ENCODE peak calls at places on chromosomes 12 and 14, in six cellular contexts. Q is esophagus squamous epithelium; A is RWPE1; K is prostate gland; Y is CD4-positive, alpha-beta T cell; N is right cardiac atrium. G is an unnamed sample.

GRCh38 chr14:25552826-25553225 is 502.9 kb upstream of the STXBP6 start:
- DNase-seq in K (no peak), N (no peak), Y (no peak), Q (no peak), A (no peak), G (no peak)

GRCh38 chr12:26298785-26299621 is 103.6 kb downstream of the SSPN start:
- DNase-seq in N (no peak), A (peak), Y (no peak), K (no peak), Q (no peak), G (no peak)

GRCh38 chr14:56422703-56423213 is 156.8 kb upstream of the TMEM260 start:
- DNase-seq in Q (no peak), N (peak), Y (no peak), A (peak), K (peak), G (peak)

GRCh38 chr14:94458558-94459200 is 6.1 kb upstream of the SERPINA11 start:
- DNase-seq in K (no peak), Y (no peak), Q (no peak), A (no peak), N (no peak), G (no peak)

GRCh38 chr14:95545769-95546168 is 10.9 kb downstream of the GLRX5 start:
- DNase-seq in Q (no peak), A (peak), Y (no peak), K (no peak), N (no peak), G (peak)

GRCh38 chr12:48004039-48004940 is at the start of gene COL2A1:
- DNase-seq in K (no peak), A (peak), Y (no peak), Q (no peak), N (no peak), G (no peak)

GRCh38 chr12:570949-571794 is 92.1 kb downstream of the NINJ2 start:
- DNase-seq in Q (no peak), Y (no peak), A (peak), K (peak), N (peak), G (peak)

GRCh38 chr12:132218915-132219314 is 74.7 kb downstream of the NOC4L start:
- DNase-seq in A (no peak), Q (no peak), Y (peak), N (no peak), K (no peak), G (no peak)

GRCh38 chr14:101198398-101199027 is 295.0 kb upstream of the RTL1 start:
- DNase-seq in N (peak), A (no peak), Y (no peak), K (no peak), Q (no peak), G (no peak)

GRCh38 chr12:4648099-4648498 is 752 bp downstream of the AKAP3 start:
- DNase-seq in Y (no peak), A (no peak), Q (no peak), N (no peak), K (no peak), G (no peak)

DNA sequence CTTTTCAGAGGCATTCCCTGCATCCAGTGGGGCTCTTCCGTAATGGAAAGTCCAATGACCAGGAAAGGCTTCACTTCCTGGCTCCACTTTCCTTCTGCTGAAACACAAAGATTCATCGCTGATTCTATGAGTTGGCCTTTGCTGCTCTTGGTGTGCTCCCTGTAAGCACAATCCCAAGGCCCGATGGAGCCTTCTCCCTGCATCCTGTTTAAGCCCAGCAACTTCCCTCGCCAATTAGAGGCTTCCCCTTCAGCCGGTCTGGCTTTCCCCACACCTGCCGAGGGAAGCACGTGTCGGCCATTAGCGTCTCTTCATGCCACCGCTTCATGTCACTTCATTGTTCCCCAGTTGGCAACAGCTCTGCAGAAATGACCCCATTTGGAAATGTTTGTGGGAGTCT is 693.9 kb downstream of the MED13L start:
- DNase-seq in N (peak), Y (no peak), Q (no peak), K (no peak), A (no peak), G (no peak)
- H3K27ac ChIP-seq in N (no peak), Y (no peak), Q (no peak), K (no peak), A (no peak), G (no peak)

DNA sequence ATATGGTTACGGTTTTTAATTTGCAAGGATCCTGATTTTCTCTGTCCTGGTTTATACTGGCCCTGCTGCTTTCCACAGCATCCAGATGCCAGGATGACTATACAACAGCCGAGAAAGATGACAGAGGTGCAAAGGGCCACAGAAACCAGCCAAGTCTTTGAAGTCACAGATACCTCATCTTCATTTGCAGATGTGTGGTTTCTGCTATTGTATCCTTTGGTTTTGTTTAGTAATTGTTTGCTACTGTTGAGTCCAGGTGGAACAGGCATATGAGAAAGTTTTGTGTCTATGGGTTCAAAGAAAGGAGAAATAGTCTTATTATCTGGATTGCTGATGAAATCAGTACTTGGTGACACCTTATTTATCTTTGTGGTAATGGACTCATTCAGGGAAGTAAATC is 17.3 kb upstream of the KLHL42 start:
- DNase-seq in N (no peak), Q (no peak), Y (no peak), K (no peak), A (no peak), G (no peak)
- H3K27ac ChIP-seq in N (no peak), Q (no peak), Y (no peak), K (no peak), A (no peak), G (no peak)

DNA sequence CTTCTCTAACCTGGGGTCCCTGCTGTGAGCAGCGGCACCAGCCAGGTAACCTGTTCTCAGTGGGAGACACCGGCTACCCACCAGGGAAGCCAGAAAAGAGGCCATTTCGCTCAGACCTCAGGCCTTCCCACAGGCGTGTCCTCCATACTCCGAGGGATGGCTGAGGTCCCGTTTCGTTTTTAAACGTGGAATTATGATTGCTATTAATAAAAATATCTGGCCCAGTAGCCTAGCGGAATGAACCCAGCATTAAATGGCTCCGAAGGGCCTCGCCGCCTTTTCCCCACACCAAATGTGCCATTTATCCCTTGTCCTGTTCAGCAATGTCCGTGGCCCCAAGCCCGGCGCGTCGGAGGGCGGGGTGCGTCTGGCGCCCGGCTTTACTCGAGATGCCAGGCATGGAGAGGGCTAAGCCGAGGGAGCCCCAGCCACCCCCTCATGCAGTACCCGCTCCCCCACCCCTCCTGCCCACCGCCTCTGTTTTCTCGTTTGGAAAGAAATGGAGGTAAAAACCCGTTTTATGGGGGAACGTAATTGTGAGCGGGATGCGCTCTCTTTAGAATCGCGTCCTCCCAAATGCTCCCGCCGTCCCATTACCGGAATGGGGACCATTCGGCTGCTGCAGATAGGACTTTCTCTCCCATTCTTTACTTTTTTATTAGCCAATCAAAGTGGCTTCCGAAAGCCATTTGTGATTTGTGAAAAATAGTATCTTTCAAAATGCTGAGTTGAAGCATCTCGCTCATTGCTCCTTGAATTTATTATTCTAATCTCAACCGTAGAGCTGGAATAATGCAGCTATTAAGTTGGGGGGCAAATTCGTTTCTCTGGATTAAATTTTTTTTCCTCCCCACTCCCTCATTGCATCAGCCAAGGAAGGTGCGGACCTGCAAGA is 5.8 kb downstream of the HOXC8 start:
- DNase-seq in N (peak), A (no peak), Y (no peak), Q (no peak), K (no peak), G (no peak)
- H3K27ac ChIP-seq in N (no peak), A (no peak), Y (no peak), Q (no peak), K (no peak), G (no peak)

DNA sequence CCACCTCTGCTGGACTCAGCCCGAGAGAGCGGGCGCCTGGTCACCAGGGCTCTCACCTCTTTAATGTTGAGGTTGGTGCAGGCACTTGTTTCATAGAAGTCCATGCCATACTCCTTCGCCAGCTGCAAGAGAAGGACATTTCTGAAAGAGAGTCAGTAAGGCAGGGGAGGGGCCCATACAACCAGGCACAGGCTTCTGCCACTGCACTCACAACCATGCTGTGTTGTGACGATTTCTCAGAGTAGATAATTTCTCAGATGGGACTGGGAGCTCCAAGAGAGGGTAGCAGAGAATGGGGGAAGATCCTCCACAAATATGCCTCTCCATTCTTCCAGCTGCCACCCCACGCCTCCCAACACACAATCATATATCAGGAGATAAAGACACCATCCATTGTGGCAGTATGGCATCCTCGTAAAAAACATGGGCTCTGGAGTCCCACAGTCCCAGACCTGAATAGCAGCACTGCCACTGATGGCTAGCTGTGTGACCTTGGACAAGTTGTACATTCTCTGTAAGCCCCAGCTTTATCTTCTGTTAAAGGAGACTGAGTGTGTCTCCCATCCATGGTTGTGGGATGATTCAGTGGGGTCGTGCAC is 6.2 kb upstream of the GPX2 start:
- DNase-seq in Q (no peak), Y (no peak), A (no peak), K (no peak), N (no peak), G (no peak)
- H3K27ac ChIP-seq in Q (no peak), Y (no peak), A (no peak), K (no peak), N (no peak), G (no peak)